ENCODE peak calls at places on chromosomes 3 and 15, in six cellular contexts. C, D, W, Q, A and S are unnamed samples.

GRCh38 chr3:186097663-186098451 is 11.0 kb downstream of the ETV5 start:
- DNase-seq in C (peak), W (peak), D (no peak), A (no peak), Q (peak), S (no peak)

GRCh38 chr3:38130219-38130618 is 6.7 kb downstream of the ACAA1 start:
- DNase-seq in A (no peak), W (no peak), Q (no peak), C (no peak), D (no peak), S (no peak)

GRCh38 chr15:62847900-62848489 is 194.6 kb upstream of the TPM1 start:
- DNase-seq in W (peak), Q (peak), C (peak), A (peak), D (no peak), S (no peak)

GRCh38 chr15:80234883-80235282 is 17.1 kb downstream of the CTXND1 start:
- DNase-seq in D (no peak), C (no peak), A (peak), W (peak), Q (peak), S (peak)

GRCh38 chr3:128122013-128122412 is 1.6 kb downstream of the RUVBL1 start:
- DNase-seq in W (no peak), A (no peak), Q (no peak), C (no peak), D (no peak), S (no peak)

GRCh38 chr3:56754753-56755365 is 46.9 kb downstream of the ARHGEF3 start:
- DNase-seq in D (peak), C (no peak), A (no peak), Q (no peak), W (no peak), S (no peak)

GRCh38 chr15:65326109-65326508 is 21.6 kb downstream of the RNU5B-1 start:
- DNase-seq in Q (no peak), D (no peak), A (no peak), W (no peak), C (no peak), S (no peak)

GRCh38 chr3:168249539-168250414 is 154.1 kb upstream of the GOLIM4 start:
- DNase-seq in Q (peak), C (peak), D (no peak), W (no peak), A (peak), S (peak)

GRCh38 chr3:125140817-125141595 is 71.5 kb downstream of the SLC12A8 start:
- DNase-seq in W (no peak), C (no peak), A (no peak), Q (no peak), D (no peak), S (no peak)

GRCh38 chr3:115692887-115693524 is 69.7 kb downstream of the GAP43 start:
- DNase-seq in A (peak), W (peak), D (peak), C (peak), Q (peak), S (peak)

GRCh38 chr15:23472678-23473077 is 25.6 kb upstream of the GOLGA6L2 start:
- DNase-seq in W (no peak), A (no peak), D (no peak), C (no peak), Q (no peak), S (no peak)

GRCh38 chr3:52895416-52895815 is 1.9 kb downstream of the STIMATE start:
- DNase-seq in C (no peak), D (no peak), W (no peak), A (no peak), Q (no peak), S (no peak)

GRCh38 chr15:75422554-75422953 is 28.9 kb downstream of the SIN3A start:
- DNase-seq in A (no peak), Q (no peak), D (no peak), C (no peak), W (no peak), S (no peak)

GRCh38 chr15:67578020-67578600 is 35.6 kb downstream of the MAP2K5 start:
- DNase-seq in Q (no peak), W (no peak), C (no peak), D (no peak), A (no peak), S (no peak)

GRCh38 chr15:67570875-67571642 is 28.6 kb downstream of the MAP2K5 start:
- DNase-seq in D (no peak), A (no peak), W (no peak), Q (no peak), C (no peak), S (no peak)

GRCh38 chr15:67573194-67573593 is 30.7 kb downstream of the MAP2K5 start:
- DNase-seq in Q (no peak), W (no peak), A (no peak), C (no peak), D (no peak), S (no peak)

GRCh38 chr15:67571643-67572415 is 29.3 kb downstream of the MAP2K5 start:
- DNase-seq in C (peak), A (no peak), W (no peak), Q (no peak), D (no peak), S (no peak)

DNA sequence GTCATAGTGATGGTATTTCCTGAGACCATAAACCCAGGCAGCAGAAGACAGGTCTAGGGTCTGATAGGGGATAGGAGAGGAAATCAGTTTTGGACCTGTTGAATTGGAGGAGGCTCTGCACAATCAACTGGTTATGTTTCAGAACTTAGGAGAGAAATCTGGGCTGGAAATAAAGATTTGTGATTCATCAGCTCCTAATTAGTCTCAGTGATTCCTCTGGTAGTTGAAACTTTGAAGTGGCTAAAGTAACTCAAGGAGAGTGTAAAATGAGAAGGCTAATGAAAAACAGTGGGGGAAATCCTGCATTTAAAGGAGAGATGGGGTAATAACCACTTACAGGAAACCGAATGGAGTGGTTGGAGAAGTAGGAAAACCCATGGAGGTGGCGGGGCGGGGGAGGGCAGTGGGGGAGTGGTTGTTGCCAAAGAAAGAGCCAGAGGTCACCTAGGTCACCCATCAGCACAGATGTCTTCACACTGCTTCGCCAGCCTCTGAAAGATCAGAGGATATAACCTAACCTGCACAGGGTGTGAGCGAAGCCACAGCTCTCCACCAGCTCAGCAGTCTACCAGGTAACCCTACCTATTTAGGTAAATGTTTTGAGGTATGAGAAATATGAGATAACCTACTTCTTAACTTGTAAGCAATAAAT is 32.6 kb downstream of the MAP2K5 start:
- DNase-seq in D (no peak), A (no peak), C (no peak), W (no peak), Q (no peak), S (no peak)
- TF ChIP-seq TAF1 in D (no peak), A (no peak), C (no peak), W (no peak), Q (no peak), S (no peak)

GRCh38 chr15:45050587-45050986 is 27.6 kb downstream of the SORD start:
- DNase-seq in D (no peak), C (no peak), W (no peak), Q (no peak), A (no peak), S (no peak)
- TF ChIP-seq POLR2AphosphoS5 in D (no peak), C (no peak), W (no peak), Q (no peak), A (no peak), S (no peak)

DNA sequence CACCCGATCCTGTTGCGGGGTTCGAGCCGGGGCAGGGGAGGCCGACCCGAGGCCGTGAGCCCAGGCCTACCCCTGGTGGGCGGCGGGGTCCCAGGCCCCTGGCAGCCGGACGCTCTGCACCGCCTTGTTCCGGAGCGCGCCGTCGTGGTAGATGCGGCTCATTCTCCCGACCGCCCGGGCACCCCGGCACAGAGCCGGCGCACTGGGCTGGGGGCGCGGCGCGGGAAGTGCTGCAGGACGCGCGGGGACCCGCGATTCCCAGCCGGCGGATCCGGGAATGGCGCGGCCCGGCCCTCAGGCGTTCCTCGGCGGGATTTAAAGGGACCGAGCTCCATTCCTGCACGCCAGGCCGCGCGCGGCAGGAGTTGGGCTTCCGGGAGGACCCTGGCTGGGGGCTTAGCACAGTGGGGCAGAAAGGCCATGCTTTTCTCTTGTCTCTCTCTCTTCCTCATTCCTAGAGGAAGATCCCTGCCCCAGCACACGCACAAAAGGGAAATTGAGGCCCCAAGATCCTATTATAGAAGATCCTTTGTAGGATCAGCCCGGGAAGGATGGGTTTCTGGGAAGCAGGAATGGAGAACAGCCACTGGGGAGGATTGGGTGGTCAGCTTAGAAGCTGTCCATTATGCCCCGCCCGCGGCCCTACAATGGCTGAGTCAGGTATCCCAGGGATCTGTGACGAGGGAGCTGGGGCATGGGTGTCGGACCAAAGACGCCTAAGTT is at the start of gene ARPIN:
- DNase-seq in D (no peak), Q (peak), A (peak), C (peak), W (no peak), S (no peak)
- TF ChIP-seq POLR2A in D (no peak), Q (no peak), A (no peak), C (no peak), W (no peak), S (no peak)

DNA sequence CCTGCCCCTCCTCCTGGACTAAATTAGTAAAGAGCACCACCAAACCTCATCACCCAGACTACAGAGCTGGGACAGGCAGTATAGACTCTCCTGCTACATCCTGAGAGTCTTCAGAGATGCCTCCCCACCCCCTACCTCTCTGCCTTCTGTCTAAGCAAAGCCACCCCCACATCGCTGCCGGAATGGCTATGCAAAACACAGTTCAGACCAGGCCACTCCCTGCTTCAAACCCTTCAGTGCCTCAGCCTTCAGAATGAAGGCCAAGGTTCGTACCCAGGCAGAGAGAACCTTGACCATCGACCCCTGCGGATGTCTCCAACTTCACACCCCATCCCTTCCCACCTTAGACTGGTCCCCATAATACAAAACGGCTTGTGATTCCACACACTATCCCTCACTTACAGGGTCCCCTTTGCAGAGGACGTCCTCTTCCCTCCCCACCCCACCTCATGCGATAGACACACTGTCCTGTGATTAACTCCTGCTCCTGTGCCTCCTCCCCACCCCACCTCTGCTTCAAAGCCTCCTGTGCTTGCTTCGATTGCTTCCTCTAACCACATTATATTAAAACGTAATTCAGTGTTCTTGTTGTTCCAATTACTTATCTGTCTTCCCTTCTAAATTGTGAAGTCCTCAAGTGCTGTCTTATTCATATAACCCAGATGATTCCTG is 175.3 kb downstream of the UACA start:
- DNase-seq in D (no peak), W (no peak), Q (no peak), A (no peak), C (no peak), S (no peak)
- TF ChIP-seq TAF1 in D (no peak), W (no peak), Q (no peak), A (no peak), C (no peak), S (no peak)